ENCODE peak calls at places on chromosome 15, in seven cellular contexts. L is HepG2, V is tibial nerve, S is GM13976, U is foreskin fibroblast, Y is heart left ventricle, R is WERI-Rb-1. G is an unnamed sample.

GRCh38 chr15:38398134-38398533 is 55.8 kb upstream of the FAM98B start:
- DNase-seq in Y (no peak), L (peak), R (no peak), V (peak), U (peak), S (no peak), G (no peak)

GRCh38 chr15:37880009-37880834 is 54.2 kb upstream of the TMCO5A start:
- DNase-seq in L (peak), Y (no peak), R (peak), V (no peak), S (no peak), U (peak), G (no peak)

GRCh38 chr15:85477061-85477460 is 96.7 kb downstream of the AKAP13 start:
- DNase-seq in V (no peak), U (no peak), L (no peak), R (no peak), S (no peak), Y (no peak), G (no peak)

GRCh38 chr15:90262426-90262825 is 3.0 kb upstream of the NGRN start:
- DNase-seq in L (no peak), R (no peak), U (no peak), S (no peak), Y (no peak), V (no peak), G (no peak)

GRCh38 chr15:99167640-99168039 is 62.8 kb downstream of the SYNM start:
- DNase-seq in R (no peak), L (no peak), S (peak), V (no peak), Y (no peak), U (no peak), G (peak)

GRCh38 chr15:46795685-46796084 is 921.6 kb upstream of the SEMA6D start:
- DNase-seq in Y (no peak), L (no peak), V (no peak), U (no peak), S (no peak), R (no peak), G (no peak)

GRCh38 chr15:36921484-36922091 is 178.8 kb downstream of the MEIS2 start:
- DNase-seq in L (no peak), V (no peak), S (no peak), U (no peak), R (no peak), Y (no peak), G (no peak)

GRCh38 chr15:92617197-92618037 is 38.2 kb downstream of the FAM174B start:
- DNase-seq in R (no peak), U (no peak), Y (peak), L (peak), S (no peak), V (peak), G (no peak)

GRCh38 chr15:92930776-92931175 is 30.7 kb downstream of the CHD2 start:
- DNase-seq in U (peak), Y (no peak), S (no peak), R (peak), V (no peak), L (no peak), G (no peak)

GRCh38 chr15:62488383-62488782 is 323.3 kb upstream of the C2CD4B start:
- DNase-seq in S (no peak), R (no peak), U (no peak), V (no peak), L (no peak), Y (no peak), G (no peak)

GRCh38 chr15:57273366-57273765 is 102.9 kb upstream of the CGNL1 start:
- DNase-seq in R (no peak), V (no peak), S (no peak), L (no peak), U (no peak), Y (no peak), G (no peak)

GRCh38 chr15:77497108-77497737 is 76.5 kb downstream of the HMG20A start:
- DNase-seq in Y (peak), U (peak), L (no peak), S (no peak), V (peak), R (no peak), G (no peak)

GRCh38 chr15:47439146-47439869 is 278.0 kb upstream of the SEMA6D start:
- DNase-seq in R (no peak), U (peak), V (no peak), Y (no peak), S (no peak), L (no peak), G (no peak)

GRCh38 chr15:93331545-93332117 is 242.6 kb upstream of the RGMA start:
- DNase-seq in R (no peak), Y (no peak), V (no peak), S (no peak), L (no peak), U (no peak), G (no peak)

GRCh38 chr15:66946578-66947164 is 118.7 kb upstream of the SMAD3 start:
- DNase-seq in R (peak), L (peak), Y (peak), V (peak), U (peak), S (peak), G (peak)

GRCh38 chr15:64683378-64683777 is 92.0 kb downstream of the RBPMS2 start:
- DNase-seq in Y (no peak), U (no peak), V (no peak), S (no peak), R (no peak), L (no peak), G (no peak)

GRCh38 chr15:47364671-47365141 is 352.6 kb upstream of the SEMA6D start:
- DNase-seq in V (no peak), L (no peak), S (no peak), R (no peak), U (no peak), Y (no peak), G (no peak)

GRCh38 chr15:101558217-101558941 is 68.9 kb upstream of the PCSK6 start:
- DNase-seq in U (no peak), Y (no peak), R (no peak), L (peak), V (no peak), S (no peak), G (no peak)

GRCh38 chr15:52912172-52912571 is 122.0 kb upstream of the ONECUT1 start:
- DNase-seq in L (no peak), S (no peak), V (no peak), R (no peak), U (no peak), Y (no peak), G (no peak)

GRCh38 chr15:79433610-79434009 is 1.5 kb downstream of the MINAR1 start:
- DNase-seq in U (no peak), S (no peak), L (no peak), Y (no peak), R (no peak), V (no peak), G (no peak)

GRCh38 chr15:31208804-31209203 is 107.3 kb upstream of the TRPM1 start:
- DNase-seq in L (no peak), U (no peak), S (no peak), V (no peak), R (no peak), Y (no peak), G (no peak)

GRCh38 chr15:48415036-48415886 is 84.0 kb downstream of the DUT start:
- DNase-seq in R (no peak), V (no peak), Y (no peak), U (peak), L (peak), S (no peak), G (no peak)

GRCh38 chr15:69631978-69632377 is 179.4 kb downstream of the RPLP1 start:
- DNase-seq in R (no peak), Y (no peak), V (no peak), S (no peak), L (no peak), U (no peak), G (no peak)

GRCh38 chr15:92902020-92902419 is 1.9 kb downstream of the CHD2 start:
- DNase-seq in U (peak), L (no peak), S (no peak), R (no peak), V (no peak), Y (no peak), G (no peak)

GRCh38 chr15:64740361-64741170 is 34.8 kb downstream of the RBPMS2 start:
- DNase-seq in V (no peak), U (peak), R (peak), S (peak), Y (peak), L (peak), G (peak)

GRCh38 chr15:90338483-90338980 is 13.6 kb upstream of the ZNF774 start:
- DNase-seq in V (no peak), Y (no peak), L (no peak), R (no peak), S (no peak), U (no peak), G (no peak)

GRCh38 chr15:80506494-80506893 is 102.3 kb downstream of the ARNT2 start:
- DNase-seq in L (no peak), V (no peak), R (no peak), U (no peak), S (no peak), Y (no peak), G (no peak)

GRCh38 chr15:48645558-48646330 is at the start of gene FBN1:
- DNase-seq in V (peak), R (peak), Y (peak), L (peak), S (peak), U (peak), G (peak)

GRCh38 chr15:32903591-32903990 is 185.8 kb downstream of the GREM1 start:
- DNase-seq in R (no peak), U (no peak), V (no peak), L (no peak), S (no peak), Y (no peak), G (no peak)

GRCh38 chr15:55740981-55741591 is 1.9 kb downstream of the PRTG start:
- DNase-seq in V (no peak), L (no peak), U (peak), S (no peak), Y (no peak), R (no peak), G (peak)

GRCh38 chr15:55740479-55740878 is 2.5 kb downstream of the PRTG start:
- DNase-seq in R (no peak), V (no peak), U (no peak), Y (no peak), L (no peak), S (no peak), G (no peak)

GRCh38 chr15:55742927-55743614 is at the start of gene PRTG:
- DNase-seq in S (peak), Y (peak), L (peak), R (peak), V (peak), U (peak), G (peak)

GRCh38 chr15:55742498-55742926 is 440 bp downstream of the PRTG start:
- DNase-seq in S (peak), Y (peak), U (peak), R (peak), L (no peak), V (no peak), G (peak)

GRCh38 chr15:55741592-55742497 is 1.1 kb downstream of the PRTG start:
- DNase-seq in R (peak), Y (no peak), L (peak), V (no peak), S (peak), U (peak), G (peak)
- TF ChIP-seq CTCF in R (peak), Y (no peak), L (peak), V (no peak), S (no peak), U (no peak), G (peak)

GRCh38 chr15:41892621-41893421 is 1.0 kb downstream of the SPTBN5 start:
- DNase-seq in R (no peak), Y (no peak), U (no peak), S (no peak), V (no peak), L (no peak), G (peak)

GRCh38 chr15:41894251-41894790 is 468 bp upstream of the SPTBN5 start:
- DNase-seq in R (no peak), V (no peak), Y (no peak), L (no peak), U (no peak), S (no peak), G (peak)

GRCh38 chr15:41891946-41892345 is 1.9 kb downstream of the SPTBN5 start:
- DNase-seq in Y (no peak), S (no peak), L (no peak), V (no peak), U (no peak), R (no peak), G (no peak)

GRCh38 chr15:41894791-41895463 is 1.1 kb upstream of the SPTBN5 start:
- DNase-seq in V (no peak), L (peak), R (peak), Y (peak), U (peak), S (peak), G (peak)

DNA sequence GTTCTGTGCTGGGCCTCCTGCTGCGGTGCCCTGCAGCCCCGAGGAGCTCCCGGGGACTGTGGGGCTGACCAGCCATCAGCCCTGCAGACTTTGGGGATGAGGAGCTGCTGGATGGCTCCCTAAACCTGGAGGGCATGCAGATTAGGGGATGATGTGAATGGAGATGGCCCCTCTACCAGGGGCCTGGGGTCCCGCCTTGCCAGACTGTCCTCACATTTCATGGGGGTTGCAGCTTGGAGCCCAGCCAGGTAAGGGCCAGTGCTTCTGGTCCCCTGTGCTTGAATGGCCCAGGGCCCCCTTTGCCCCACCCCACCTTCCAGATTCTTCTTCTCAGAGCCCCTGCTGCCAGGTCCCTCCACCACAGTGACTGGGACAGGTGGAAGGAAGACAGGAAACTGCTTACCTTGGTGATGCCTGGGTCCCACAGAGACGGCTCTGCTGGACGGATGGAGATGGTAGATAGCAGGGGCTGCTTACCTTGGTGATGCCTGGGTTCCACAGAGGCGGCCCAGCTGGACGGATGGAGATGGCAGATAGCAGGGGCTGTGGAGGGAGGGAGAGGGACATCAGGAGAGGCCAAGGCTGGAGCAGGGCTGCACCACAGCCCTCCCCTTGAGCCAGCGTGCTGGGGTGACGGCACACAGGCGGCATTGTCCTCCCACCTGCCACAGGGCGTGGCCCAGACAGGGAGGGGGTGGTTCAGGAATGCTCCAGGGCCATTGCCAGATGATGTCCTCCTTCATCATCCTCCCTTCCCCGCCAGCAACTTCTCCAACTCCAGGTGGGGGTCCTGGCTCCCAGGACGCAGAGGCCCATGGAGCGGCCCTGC is at the start of gene SPTBN5:
- DNase-seq in L (peak), R (no peak), U (no peak), V (no peak), S (no peak), Y (no peak), G (peak)
- TF ChIP-seq CTCF in L (no peak), R (no peak), U (no peak), V (no peak), S (no peak), Y (no peak), G (no peak)

GRCh38 chr15:75043509-75044257 is 20.3 kb downstream of the PPCDC start:
- DNase-seq in S (peak), V (peak), L (peak), R (no peak), Y (peak), U (peak), G (peak)
- TF ChIP-seq CTCF in S (peak), V (peak), L (peak), R (no peak), Y (peak), U (peak), G (peak)

GRCh38 chr15:96354731-96355560 is 24.4 kb downstream of the NR2F2 start:
- DNase-seq in R (no peak), L (peak), Y (no peak), S (no peak), V (no peak), U (peak), G (no peak)
- TF ChIP-seq CTCF in R (no peak), L (peak), Y (no peak), S (no peak), V (peak), U (peak), G (no peak)

GRCh38 chr15:68492855-68493254 is 60.9 kb upstream of the ITGA11 start:
- DNase-seq in L (no peak), U (no peak), R (no peak), S (no peak), Y (no peak), V (peak), G (no peak)
- TF ChIP-seq CTCF in L (no peak), U (no peak), R (no peak), S (no peak), Y (no peak), V (no peak), G (no peak)

DNA sequence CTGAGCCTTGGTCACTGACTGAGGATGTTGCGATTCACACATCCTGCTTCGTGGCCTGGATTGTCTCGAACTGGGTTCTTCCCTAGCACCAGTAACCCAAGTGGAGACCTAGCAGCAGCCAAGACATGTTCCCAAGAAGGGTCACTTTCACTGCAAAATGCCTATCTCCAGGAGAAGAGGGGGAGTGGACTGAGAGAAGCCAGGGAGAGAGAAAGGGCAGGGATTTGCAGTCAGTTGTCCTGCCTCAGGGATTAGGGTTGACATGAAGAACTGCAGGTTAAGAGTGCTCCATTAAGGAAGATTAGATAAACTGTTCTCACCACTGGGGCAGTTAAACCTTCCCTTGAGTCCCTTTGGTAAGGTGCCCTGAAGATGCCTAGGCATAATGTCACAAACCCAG is 5.7 kb upstream of the CD276 start:
- DNase-seq in R (peak), S (no peak), U (no peak), V (no peak), L (no peak), Y (no peak), G (no peak)
- TF ChIP-seq CTCF in R (no peak), S (no peak), U (no peak), V (no peak), L (no peak), Y (no peak), G (no peak)

GRCh38 chr15:44798815-44799214 is 62.5 kb downstream of the TRIM69 start:
- DNase-seq in R (peak), L (peak), S (no peak), V (no peak), Y (no peak), U (peak), G (no peak)
- TF ChIP-seq CTCF in R (peak), L (peak), S (peak), V (no peak), Y (no peak), U (peak), G (peak)

G was measured in GM13977.